ENCODE peak calls at places on chromosomes 1 and 21, in five cellular contexts. O, R, G, V and Z are unnamed samples.

GRCh38 chr1:20469406-20470076 is 16.5 kb downstream of the CAMK2N1 start:
- DNase-seq in O (no peak), R (no peak), G (no peak), V (no peak), Z (no peak)

GRCh38 chr1:96544051-96544830 is 177.3 kb upstream of the PTBP2 start:
- DNase-seq in O (no peak), R (no peak), G (no peak), V (no peak), Z (no peak)

GRCh38 chr21:33848252-33848953 is 67.2 kb downstream of the ATP5PO start:
- DNase-seq in O (peak; percentile 36), R (no peak), G (peak; percentile 38), V (no peak), Z (no peak)

GRCh38 chr1:32062867-32063230 is 9.9 kb upstream of the TMEM39B start:
- DNase-seq in O (no peak), R (no peak), G (no peak), V (no peak), Z (no peak)

GRCh38 chr1:115429242-115429641 is 91.2 kb upstream of the NGF start:
- DNase-seq in O (no peak), R (no peak), G (no peak), V (no peak), Z (no peak)

GRCh38 chr1:78011050-78011449 is 6.3 kb downstream of the DNAJB4 start:
- DNase-seq in O (no peak), R (no peak), G (no peak), V (no peak), Z (no peak)

GRCh38 chr21:17491716-17492414 is 21.0 kb upstream of the CXADR start:
- DNase-seq in O (no peak), R (peak; percentile 96), G (no peak), V (no peak), Z (peak; percentile 21)

GRCh38 chr21:14453964-14454641 is 71.2 kb upstream of the HSPA13 start:
- DNase-seq in O (no peak), R (no peak), G (no peak), V (no peak), Z (no peak)

GRCh38 chr1:46532095-46532494 is 19.4 kb downstream of the KNCN start:
- DNase-seq in O (no peak), R (no peak), G (no peak), V (no peak), Z (no peak)

GRCh38 chr1:221268295-221268694 is 389.1 kb downstream of the HLX start:
- DNase-seq in O (no peak), R (peak; percentile 77), G (no peak), V (no peak), Z (no peak)

GRCh38 chr1:6440198-6441126 is 15.9 kb downstream of the ESPN start:
- DNase-seq in O (peak; percentile 82), R (no peak), G (peak; percentile 80), V (peak; percentile 58), Z (peak; percentile 84)